ENCODE peak calls at places on chromosomes 4 and X, in four cellular contexts. V is cardiac muscle cell, I is NCI-H82, O is globus pallidus. Q is an unnamed sample.

GRCh38 chrX:155923200-155923599 is 42.1 kb downstream of the VAMP7 start:
- DNase-seq in V (no peak), I (no peak), O (no peak), Q (no peak)

GRCh38 chr4:140790765-140791164 is 34.6 kb upstream of the TBC1D9 start:
- DNase-seq in V (peak; percentile 45), I (no peak), O (peak; percentile 72), Q (peak; percentile 87)

GRCh38 chrX:125203737-125204578 is 115.7 kb upstream of the TEX13C start:
- DNase-seq in V (no peak), I (peak; percentile 70), O (peak; percentile 19), Q (no peak)

GRCh38 chr4:60683953-60684352 is 516.2 kb upstream of the ADGRL3 start:
- DNase-seq in V (peak; percentile 51), I (no peak), O (no peak), Q (no peak)

GRCh38 chr4:7101692-7102515 is 34.0 kb upstream of the GRPEL1 start:
- DNase-seq in V (peak; percentile 71), I (peak; percentile 81), O (peak; percentile 88), Q (peak; percentile 48)

GRCh38 chr4:53490161-53490915 is 100.9 kb downstream of the LNX1 start:
- DNase-seq in V (peak; percentile 48), I (peak; percentile 14), O (no peak), Q (no peak)

GRCh38 chrX:76029385-76029784 is 143.5 kb upstream of the PBDC1 start:
- DNase-seq in V (no peak), I (no peak), O (no peak), Q (no peak)

GRCh38 chrX:108224727-108225455 is 133.3 kb downstream of the ATG4A start:
- DNase-seq in V (peak; percentile 52), I (peak; percentile 72), O (peak; percentile 29), Q (no peak)

GRCh38 chrX:13901354-13901753 is 84.5 kb upstream of the GPM6B start:
- DNase-seq in V (no peak), I (no peak), O (no peak), Q (no peak)

GRCh38 chr4:82745173-82745842 is 53.3 kb downstream of the SCD5 start:
- DNase-seq in V (no peak), I (no peak), O (no peak), Q (no peak)

GRCh38 chrX:148874621-148875020 is 374.2 kb downstream of the AFF2 start:
- DNase-seq in V (no peak), I (no peak), O (no peak), Q (no peak)

GRCh38 chr4:10115657-10116624 is 658 bp downstream of the WDR1 start:
- DNase-seq in V (peak; percentile 48), I (peak; percentile 63), O (no peak), Q (peak; percentile 70)

GRCh38 chrX:38816158-38816557 is 14.9 kb downstream of the MID1IP1 start:
- DNase-seq in V (no peak), I (no peak), O (peak; percentile 35), Q (no peak)

GRCh38 chrX:45068555-45068954 is 132.1 kb downstream of the DIPK2B start:
- DNase-seq in V (no peak), I (no peak), O (no peak), Q (no peak)

GRCh38 chrX:137051978-137052640 is 18.3 kb upstream of the GPR101 start:
- DNase-seq in V (peak; percentile 58), I (peak; percentile 83), O (peak; percentile 4), Q (peak; percentile 65)

GRCh38 chrX:80876877-80877276 is 67.2 kb upstream of the BRWD3 start:
- DNase-seq in V (peak; percentile 51), I (peak; percentile 56), O (peak; percentile 17), Q (no peak)

GRCh38 chr4:5212255-5213032 is 161.2 kb downstream of the STK32B start:
- DNase-seq in V (no peak), I (no peak), O (no peak), Q (no peak)

GRCh38 chr4:47050986-47051725 is 19.8 kb downstream of the GABRB1 start:
- DNase-seq in V (no peak), I (no peak), O (peak; percentile 60), Q (no peak)

GRCh38 chr4:41709844-41710481 is 38.6 kb downstream of the PHOX2B start:
- DNase-seq in V (peak; percentile 9), I (no peak), O (no peak), Q (no peak)

GRCh38 chr4:53453385-53453784 is 75.9 kb downstream of the FIP1L1 start:
- DNase-seq in V (no peak), I (no peak), O (no peak), Q (no peak)

GRCh38 chr4:158938462-158939044 is 164.3 kb upstream of the RAPGEF2 start:
- DNase-seq in V (peak; percentile 15), I (no peak), O (no peak), Q (no peak)

GRCh38 chr4:16583764-16584163 is 314.7 kb downstream of the LDB2 start:
- DNase-seq in V (peak; percentile 29), I (no peak), O (no peak), Q (no peak)

GRCh38 chrX:46500054-46500453 is 45.2 kb downstream of the ZNF674 start:
- DNase-seq in V (no peak), I (no peak), O (no peak), Q (no peak)

GRCh38 chr4:147498031-147498700 is 17.3 kb downstream of the EDNRA start:
- DNase-seq in V (peak; percentile 72), I (no peak), O (no peak), Q (no peak)

GRCh38 chrX:110146521-110146920 is 143.6 kb downstream of the TMEM164 start:
- DNase-seq in V (peak; percentile 70), I (peak; percentile 77), O (peak; percentile 30), Q (no peak)

GRCh38 chrX:136477026-136477425 is 10.7 kb upstream of the BRS3 start:
- DNase-seq in V (no peak), I (no peak), O (no peak), Q (no peak)

GRCh38 chrX:45774961-45775360 is 574.3 kb upstream of the DIPK2B start:
- DNase-seq in V (peak; percentile 83), I (no peak), O (no peak), Q (no peak)

Q was measured in B cell.